ENCODE peak calls at places on chromosomes 1 and 21, in nine cellular contexts. One of them, this sample, is unnamed.

GRCh38 chr1:38062361-38063288 is 16.0 kb upstream of the POU3F1 start:
- DNase-seq in thoracic aorta: no peak
- DNase-seq in hepatocyte: no peak
- DNase-seq in Peyer's patch: no peak
- DNase-seq in BJ: no peak
- DNase-seq in endodermal cell: no peak
- DNase-seq in upper lobe of right lung: no peak
- DNase-seq in fibroblast of lung: no peak
- DNase-seq in tibial artery: no peak
- DNase-seq in this sample: no peak

GRCh38 chr1:21254335-21254951 is 35.8 kb downstream of the ECE1 start:
- DNase-seq in thoracic aorta: no peak
- DNase-seq in hepatocyte: peak
- DNase-seq in Peyer's patch: no peak
- DNase-seq in BJ: no peak
- DNase-seq in endodermal cell: no peak
- DNase-seq in upper lobe of right lung: no peak
- DNase-seq in fibroblast of lung: peak
- DNase-seq in tibial artery: no peak
- DNase-seq in this sample: peak

GRCh38 chr1:86739901-86740507 is 35.6 kb downstream of the SH3GLB1 start:
- DNase-seq in thoracic aorta: no peak
- DNase-seq in hepatocyte: no peak
- DNase-seq in Peyer's patch: no peak
- DNase-seq in BJ: no peak
- DNase-seq in endodermal cell: no peak
- DNase-seq in upper lobe of right lung: no peak
- DNase-seq in fibroblast of lung: no peak
- DNase-seq in tibial artery: no peak
- DNase-seq in this sample: no peak

GRCh38 chr1:4594286-4594991 is 60.0 kb upstream of the AJAP1 start:
- DNase-seq in thoracic aorta: no peak
- DNase-seq in hepatocyte: peak
- DNase-seq in Peyer's patch: no peak
- DNase-seq in BJ: no peak
- DNase-seq in endodermal cell: peak
- DNase-seq in upper lobe of right lung: no peak
- DNase-seq in fibroblast of lung: no peak
- DNase-seq in tibial artery: peak
- DNase-seq in this sample: no peak

GRCh38 chr1:235821361-235821981 is 45.2 kb downstream of the LYST start:
- DNase-seq in thoracic aorta: no peak
- DNase-seq in hepatocyte: no peak
- DNase-seq in Peyer's patch: no peak
- DNase-seq in BJ: peak
- DNase-seq in endodermal cell: no peak
- DNase-seq in upper lobe of right lung: no peak
- DNase-seq in fibroblast of lung: peak
- DNase-seq in tibial artery: no peak
- DNase-seq in this sample: no peak

GRCh38 chr1:89941110-89941770 is 53.7 kb upstream of the ZNF326 start:
- DNase-seq in thoracic aorta: no peak
- DNase-seq in hepatocyte: no peak
- DNase-seq in Peyer's patch: no peak
- DNase-seq in BJ: no peak
- DNase-seq in endodermal cell: no peak
- DNase-seq in upper lobe of right lung: no peak
- DNase-seq in fibroblast of lung: no peak
- DNase-seq in tibial artery: no peak
- DNase-seq in this sample: no peak

GRCh38 chr1:225834417-225835329 is 24.7 kb downstream of the EPHX1 start:
- DNase-seq in thoracic aorta: no peak
- DNase-seq in hepatocyte: peak
- DNase-seq in Peyer's patch: no peak
- DNase-seq in BJ: peak
- DNase-seq in endodermal cell: no peak
- DNase-seq in upper lobe of right lung: no peak
- DNase-seq in fibroblast of lung: peak
- DNase-seq in tibial artery: peak
- DNase-seq in this sample: no peak

GRCh38 chr1:64906447-64906846 is 59.9 kb downstream of the JAK1 start:
- DNase-seq in thoracic aorta: no peak
- DNase-seq in hepatocyte: no peak
- DNase-seq in Peyer's patch: no peak
- DNase-seq in BJ: no peak
- DNase-seq in endodermal cell: no peak
- DNase-seq in upper lobe of right lung: no peak
- DNase-seq in fibroblast of lung: no peak
- DNase-seq in tibial artery: no peak
- DNase-seq in this sample: no peak

GRCh38 chr1:76238094-76238551 is 163.6 kb downstream of the ST6GALNAC3 start:
- DNase-seq in thoracic aorta: no peak
- DNase-seq in hepatocyte: no peak
- DNase-seq in Peyer's patch: no peak
- DNase-seq in BJ: no peak
- DNase-seq in endodermal cell: peak
- DNase-seq in upper lobe of right lung: no peak
- DNase-seq in fibroblast of lung: no peak
- DNase-seq in tibial artery: no peak
- DNase-seq in this sample: no peak

GRCh38 chr1:25104932-25105561 is 127.3 kb downstream of the SYF2 start:
- DNase-seq in thoracic aorta: no peak
- DNase-seq in hepatocyte: no peak
- DNase-seq in Peyer's patch: no peak
- DNase-seq in BJ: no peak
- DNase-seq in endodermal cell: no peak
- DNase-seq in upper lobe of right lung: no peak
- DNase-seq in fibroblast of lung: no peak
- DNase-seq in tibial artery: no peak
- DNase-seq in this sample: no peak

GRCh38 chr1:25106352-25106751 is 126.0 kb downstream of the SYF2 start:
- DNase-seq in thoracic aorta: no peak
- DNase-seq in hepatocyte: no peak
- DNase-seq in Peyer's patch: no peak
- DNase-seq in BJ: no peak
- DNase-seq in endodermal cell: no peak
- DNase-seq in upper lobe of right lung: no peak
- DNase-seq in fibroblast of lung: no peak
- DNase-seq in tibial artery: no peak
- DNase-seq in this sample: no peak

GRCh38 chr1:25105836-25106235 is 126.5 kb downstream of the SYF2 start:
- DNase-seq in thoracic aorta: no peak
- DNase-seq in hepatocyte: no peak
- DNase-seq in Peyer's patch: no peak
- DNase-seq in BJ: no peak
- DNase-seq in endodermal cell: no peak
- DNase-seq in upper lobe of right lung: no peak
- DNase-seq in fibroblast of lung: no peak
- DNase-seq in tibial artery: no peak
- DNase-seq in this sample: no peak

GRCh38 chr1:25107643-25108010 is 124.7 kb downstream of the SYF2 start:
- DNase-seq in thoracic aorta: no peak
- DNase-seq in hepatocyte: no peak
- DNase-seq in Peyer's patch: no peak
- DNase-seq in BJ: no peak
- DNase-seq in endodermal cell: no peak
- DNase-seq in upper lobe of right lung: no peak
- DNase-seq in fibroblast of lung: no peak
- DNase-seq in tibial artery: no peak
- DNase-seq in this sample: no peak

DNA sequence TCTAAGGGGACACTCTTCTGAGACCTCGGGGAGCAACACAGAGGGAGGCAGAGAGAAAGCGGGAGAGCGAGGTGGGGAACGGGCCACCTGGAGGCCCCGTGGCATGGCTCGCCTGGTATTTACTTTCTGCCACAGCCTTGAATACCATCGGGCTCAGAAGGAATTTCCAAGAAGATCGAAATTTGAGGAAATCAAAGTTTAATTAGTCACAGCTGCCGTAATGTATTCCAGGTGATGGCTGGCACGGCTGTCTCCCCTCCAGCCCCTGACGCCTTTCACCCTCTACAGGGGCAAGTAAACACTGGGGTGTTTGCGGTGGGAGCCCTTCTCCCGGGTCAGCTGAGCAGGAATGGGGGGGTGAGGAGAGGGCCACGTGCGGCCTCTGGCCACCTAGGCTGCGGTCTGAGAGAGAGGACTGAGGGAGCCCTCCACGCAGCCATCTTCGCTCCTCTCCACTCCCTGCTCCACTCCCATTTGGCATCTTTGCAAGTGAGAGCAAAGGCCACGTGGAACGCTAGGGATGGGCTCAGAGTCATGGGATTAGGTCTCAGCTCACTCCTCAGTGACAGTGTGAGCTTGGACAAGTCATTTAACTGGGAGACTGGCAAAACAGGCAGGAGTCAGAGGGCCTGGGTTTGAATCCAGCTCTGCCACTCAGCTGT is 125.2 kb downstream of the SYF2 start:
- DNase-seq in thoracic aorta: no peak
- DNase-seq in hepatocyte: no peak
- DNase-seq in Peyer's patch: peak
- DNase-seq in BJ: no peak
- DNase-seq in endodermal cell: no peak
- DNase-seq in upper lobe of right lung: no peak
- DNase-seq in fibroblast of lung: no peak
- DNase-seq in tibial artery: no peak
- DNase-seq in this sample: no peak
- TF ChIP-seq CTCF in thoracic aorta: no peak
- TF ChIP-seq CTCF in hepatocyte: no peak
- TF ChIP-seq CTCF in Peyer's patch: no peak
- TF ChIP-seq CTCF in BJ: no peak
- TF ChIP-seq CTCF in endodermal cell: no peak
- TF ChIP-seq CTCF in upper lobe of right lung: no peak
- TF ChIP-seq CTCF in fibroblast of lung: no peak
- TF ChIP-seq CTCF in tibial artery: no peak
- TF ChIP-seq CTCF in this sample: no peak

DNA sequence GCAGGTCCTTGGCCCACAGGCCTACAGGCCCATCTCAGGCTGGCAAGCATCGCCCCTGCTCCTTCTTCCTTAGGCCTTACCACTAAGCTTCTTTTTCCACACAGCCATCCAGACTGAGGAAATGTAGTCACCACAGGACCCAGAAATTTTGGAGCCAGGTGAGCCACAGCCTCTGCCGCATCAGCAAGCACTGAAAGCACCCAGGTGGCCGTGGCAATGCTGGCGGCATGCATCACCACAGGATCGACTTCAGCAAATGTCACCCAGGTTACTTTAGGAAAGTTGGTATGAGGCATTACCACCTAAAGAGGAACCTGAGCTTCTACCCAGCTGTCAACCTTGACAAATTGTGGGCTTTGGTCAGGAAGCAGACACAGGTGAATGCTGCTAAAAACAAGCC is 11.6 kb downstream of the PIGM start:
- DNase-seq in thoracic aorta: no peak
- DNase-seq in hepatocyte: no peak
- DNase-seq in Peyer's patch: no peak
- DNase-seq in BJ: no peak
- DNase-seq in endodermal cell: no peak
- DNase-seq in upper lobe of right lung: no peak
- DNase-seq in fibroblast of lung: no peak
- DNase-seq in tibial artery: no peak
- DNase-seq in this sample: no peak
- H3K4me3 ChIP-seq in thoracic aorta: no peak
- H3K4me3 ChIP-seq in hepatocyte: no peak
- H3K4me3 ChIP-seq in Peyer's patch: no peak
- H3K4me3 ChIP-seq in BJ: no peak
- H3K4me3 ChIP-seq in endodermal cell: no peak
- H3K4me3 ChIP-seq in upper lobe of right lung: no peak
- H3K4me3 ChIP-seq in fibroblast of lung: no peak
- H3K4me3 ChIP-seq in tibial artery: no peak
- H3K4me3 ChIP-seq in this sample: no peak

GRCh38 chr21:40385883-40386282 is 461.1 kb downstream of the DSCAM start:
- DNase-seq in thoracic aorta: no peak
- DNase-seq in hepatocyte: no peak
- DNase-seq in Peyer's patch: no peak
- DNase-seq in BJ: no peak
- DNase-seq in endodermal cell: no peak
- DNase-seq in upper lobe of right lung: no peak
- DNase-seq in fibroblast of lung: no peak
- DNase-seq in tibial artery: no peak
- DNase-seq in this sample: no peak

GRCh38 chr21:40388046-40388445 is 458.9 kb downstream of the DSCAM start:
- DNase-seq in thoracic aorta: no peak
- DNase-seq in hepatocyte: no peak
- DNase-seq in Peyer's patch: no peak
- DNase-seq in BJ: no peak
- DNase-seq in endodermal cell: no peak
- DNase-seq in upper lobe of right lung: no peak
- DNase-seq in fibroblast of lung: no peak
- DNase-seq in tibial artery: no peak
- DNase-seq in this sample: no peak

GRCh38 chr21:40383951-40384350 is 463.0 kb downstream of the DSCAM start:
- DNase-seq in thoracic aorta: no peak
- DNase-seq in hepatocyte: no peak
- DNase-seq in Peyer's patch: no peak
- DNase-seq in BJ: no peak
- DNase-seq in endodermal cell: no peak
- DNase-seq in upper lobe of right lung: no peak
- DNase-seq in fibroblast of lung: no peak
- DNase-seq in tibial artery: no peak
- DNase-seq in this sample: no peak

GRCh38 chr21:40386981-40387380 is 460.0 kb downstream of the DSCAM start:
- DNase-seq in thoracic aorta: no peak
- DNase-seq in hepatocyte: no peak
- DNase-seq in Peyer's patch: no peak
- DNase-seq in BJ: no peak
- DNase-seq in endodermal cell: no peak
- DNase-seq in upper lobe of right lung: no peak
- DNase-seq in fibroblast of lung: no peak
- DNase-seq in tibial artery: no peak
- DNase-seq in this sample: no peak

DNA sequence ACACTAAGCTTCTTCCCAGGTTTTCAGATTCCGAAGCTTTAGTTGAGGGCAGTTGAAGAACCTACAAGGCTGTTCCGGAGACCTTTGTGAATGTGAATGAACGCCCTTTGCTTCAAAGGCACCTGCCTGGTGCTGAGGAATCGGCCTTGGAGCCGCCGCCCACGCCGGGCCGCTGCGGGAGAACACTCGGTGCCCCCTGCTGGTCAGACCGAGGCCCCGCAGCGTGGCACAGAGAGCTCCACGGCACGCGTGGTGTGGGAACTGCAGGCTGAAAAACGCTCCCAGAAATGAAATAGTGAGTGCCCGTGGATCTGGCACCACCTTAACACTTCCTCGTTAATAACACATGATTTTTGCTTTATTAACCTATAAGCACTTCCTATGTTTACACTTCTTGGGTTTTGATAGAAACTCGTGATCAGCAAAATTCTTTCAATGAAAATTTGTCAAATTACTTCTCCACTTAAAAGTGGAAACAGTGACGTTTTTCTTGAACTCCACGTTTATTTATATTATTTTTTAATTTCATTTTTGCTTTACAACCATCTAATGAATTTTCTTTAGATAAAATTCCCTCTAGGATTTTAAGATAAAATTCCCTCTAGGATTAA is 460.6 kb downstream of the DSCAM start:
- DNase-seq in thoracic aorta: no peak
- DNase-seq in hepatocyte: peak
- DNase-seq in Peyer's patch: peak
- DNase-seq in BJ: no peak
- DNase-seq in endodermal cell: peak
- DNase-seq in upper lobe of right lung: peak
- DNase-seq in fibroblast of lung: no peak
- DNase-seq in tibial artery: no peak
- DNase-seq in this sample: no peak
- TF ChIP-seq CTCF in thoracic aorta: peak
- TF ChIP-seq CTCF in hepatocyte: peak
- TF ChIP-seq CTCF in Peyer's patch: peak
- TF ChIP-seq CTCF in BJ: peak
- TF ChIP-seq CTCF in endodermal cell: peak
- TF ChIP-seq CTCF in upper lobe of right lung: peak
- TF ChIP-seq CTCF in fibroblast of lung: peak
- TF ChIP-seq CTCF in tibial artery: peak
- TF ChIP-seq CTCF in this sample: no peak

GRCh38 chr1:35706846-35707245 is 11.8 kb downstream of the C1orf216 start:
- DNase-seq in thoracic aorta: no peak
- DNase-seq in hepatocyte: no peak
- DNase-seq in Peyer's patch: no peak
- DNase-seq in BJ: no peak
- DNase-seq in endodermal cell: no peak
- DNase-seq in upper lobe of right lung: no peak
- DNase-seq in fibroblast of lung: no peak
- DNase-seq in tibial artery: no peak
- DNase-seq in this sample: no peak
- H3K4me3 ChIP-seq in thoracic aorta: no peak
- H3K4me3 ChIP-seq in hepatocyte: no peak
- H3K4me3 ChIP-seq in Peyer's patch: no peak
- H3K4me3 ChIP-seq in BJ: no peak
- H3K4me3 ChIP-seq in endodermal cell: no peak
- H3K4me3 ChIP-seq in upper lobe of right lung: no peak
- H3K4me3 ChIP-seq in fibroblast of lung: no peak
- H3K4me3 ChIP-seq in tibial artery: no peak
- H3K4me3 ChIP-seq in this sample: no peak

This sample was measured in coronary artery.